ENCODE peak calls at places on chromosomes 4 and X, in ten cellular contexts. V is T-helper 9 cell, T is RWPE1, E is adipocyte, F is astrocyte, R is GDM1, S is BJ, H is ELR, B is G401, G is cardiac fibroblast. W is an unnamed sample.

GRCh38 chr4:3783691-3784306 is 17.6 kb downstream of the ADRA2C start:
- DNase-seq in V (no peak), T (no peak), E (no peak), F (no peak), R (no peak), S (no peak), H (no peak), B (peak; percentile 37), G (no peak), W (no peak)

GRCh38 chr4:182089326-182089725 is 153.9 kb upstream of the TENM3 start:
- DNase-seq in V (no peak), T (no peak), E (no peak), F (no peak), R (no peak), S (no peak), H (peak; percentile 3), B (no peak), G (peak; percentile 19), W (no peak)

GRCh38 chr4:139910106-139910505 is 243.9 kb downstream of the MAML3 start:
- DNase-seq in V (no peak), T (no peak), E (no peak), F (no peak), R (no peak), S (no peak), H (no peak), B (no peak), G (peak; percentile 46), W (no peak)

GRCh38 chrX:50567636-50568035 is 97.0 kb upstream of the DGKK start:
- DNase-seq in V (no peak), T (no peak), E (no peak), F (peak; percentile 30), R (no peak), S (no peak), H (no peak), B (no peak), G (no peak), W (no peak)

GRCh38 chr4:189786447-189786846 is 154.2 kb upstream of the FRG1 start:
- DNase-seq in V (no peak), T (no peak), E (no peak), F (no peak), R (no peak), S (no peak), H (no peak), B (no peak), G (no peak), W (no peak)

GRCh38 chr4:84032372-84032771 is 466.7 kb downstream of the NKX6-1 start:
- DNase-seq in V (no peak), T (no peak), E (no peak), F (no peak), R (no peak), S (no peak), H (no peak), B (peak; percentile 84), G (no peak), W (no peak)

GRCh38 chrX:44873415-44874270 is 655 bp downstream of the KDM6A start:
- DNase-seq in V (peak; percentile 55), T (no peak), E (peak; percentile 81), F (peak; percentile 22), R (peak; percentile 26), S (no peak), H (peak; percentile 47), B (peak; percentile 41), G (peak; percentile 51), W (peak; percentile 12)

GRCh38 chr4:26124753-26125236 is 196.0 kb upstream of the RBPJ start:
- DNase-seq in V (no peak), T (peak; percentile 16), E (peak; percentile 52), F (no peak), R (no peak), S (no peak), H (peak; percentile 60), B (no peak), G (peak; percentile 32), W (no peak)

GRCh38 chr4:8160233-8160560 is 1.6 kb upstream of the ABLIM2 start:
- DNase-seq in V (no peak), T (no peak), E (no peak), F (no peak), R (no peak), S (no peak), H (no peak), B (no peak), G (no peak), W (no peak)

GRCh38 chr4:26568446-26568994 is 15.4 kb upstream of the TBC1D19 start:
- DNase-seq in V (no peak), T (peak; percentile 57), E (peak; percentile 93), F (peak; percentile 98), R (no peak), S (peak; percentile 97), H (peak; percentile 97), B (no peak), G (peak; percentile 94), W (no peak)

GRCh38 chr4:74364649-74365491 is at the start of gene EREG:
- DNase-seq in V (no peak), T (peak; percentile 52), E (peak; percentile 60), F (peak; percentile 66), R (no peak), S (peak; percentile 31), H (peak; percentile 68), B (no peak), G (peak; percentile 88), W (no peak)

GRCh38 chrX:78104447-78105176 is 564 bp downstream of the PGK1 start:
- DNase-seq in V (peak; percentile 14), T (peak; percentile 33), E (peak; percentile 77), F (peak; percentile 23), R (no peak), S (peak; percentile 4), H (peak; percentile 59), B (peak; percentile 58), G (peak; percentile 64), W (no peak)